ENCODE peak calls at places on chromosomes 13 and 19, in four cellular contexts. One of them, this sample, is unnamed.

GRCh38 chr13:95921485-95921884 is 131.7 kb downstream of the UGGT2 start:
- DNase-seq in testis: no peak
- DNase-seq in nephron progenitor cell: no peak
- DNase-seq in neural progenitor cell: no peak
- DNase-seq in this sample: no peak

GRCh38 chr13:43289458-43290255 is 266.3 kb downstream of the DNAJC15 start:
- DNase-seq in neural progenitor cell: no peak
- DNase-seq in nephron progenitor cell: no peak
- DNase-seq in testis: no peak
- DNase-seq in this sample: no peak

GRCh38 chr13:34349091-34349722 is 531.3 kb downstream of the RFC3 start:
- DNase-seq in nephron progenitor cell: no peak
- DNase-seq in testis: peak; percentile 67
- DNase-seq in neural progenitor cell: no peak
- DNase-seq in this sample: no peak

GRCh38 chr19:3774621-3775373 is 2.8 kb upstream of the RAX2 start:
- DNase-seq in testis: no peak
- DNase-seq in neural progenitor cell: peak; percentile 57
- DNase-seq in nephron progenitor cell: no peak
- DNase-seq in this sample: no peak

GRCh38 chr19:35000647-35001501 is 751 bp downstream of the GRAMD1A start:
- DNase-seq in nephron progenitor cell: peak; percentile 38
- DNase-seq in neural progenitor cell: peak; percentile 43
- DNase-seq in testis: no peak
- DNase-seq in this sample: no peak

GRCh38 chr13:79604752-79605151 is 123.8 kb downstream of the NDFIP2 start:
- DNase-seq in testis: no peak
- DNase-seq in neural progenitor cell: no peak
- DNase-seq in nephron progenitor cell: no peak
- DNase-seq in this sample: no peak

GRCh38 chr19:4676955-4677731 is 7.0 kb upstream of the MYDGF start:
- DNase-seq in neural progenitor cell: peak; percentile 84
- DNase-seq in testis: peak; percentile 60
- DNase-seq in nephron progenitor cell: peak; percentile 50
- DNase-seq in this sample: no peak

GRCh38 chr19:6778386-6778785 is 5.9 kb downstream of the VAV1 start:
- DNase-seq in neural progenitor cell: no peak
- DNase-seq in nephron progenitor cell: no peak
- DNase-seq in testis: no peak
- DNase-seq in this sample: no peak

GRCh38 chr19:4633140-4633967 is 6.0 kb upstream of the TNFAIP8L1 start:
- DNase-seq in nephron progenitor cell: peak; percentile 70
- DNase-seq in neural progenitor cell: peak; percentile 70
- DNase-seq in testis: peak; percentile 67
- DNase-seq in this sample: no peak

GRCh38 chr19:47239610-47240296 is 8.8 kb upstream of the BBC3 start:
- DNase-seq in nephron progenitor cell: peak; percentile 83
- DNase-seq in neural progenitor cell: peak; percentile 89
- DNase-seq in testis: peak; percentile 66
- DNase-seq in this sample: peak; percentile 62

DNA sequence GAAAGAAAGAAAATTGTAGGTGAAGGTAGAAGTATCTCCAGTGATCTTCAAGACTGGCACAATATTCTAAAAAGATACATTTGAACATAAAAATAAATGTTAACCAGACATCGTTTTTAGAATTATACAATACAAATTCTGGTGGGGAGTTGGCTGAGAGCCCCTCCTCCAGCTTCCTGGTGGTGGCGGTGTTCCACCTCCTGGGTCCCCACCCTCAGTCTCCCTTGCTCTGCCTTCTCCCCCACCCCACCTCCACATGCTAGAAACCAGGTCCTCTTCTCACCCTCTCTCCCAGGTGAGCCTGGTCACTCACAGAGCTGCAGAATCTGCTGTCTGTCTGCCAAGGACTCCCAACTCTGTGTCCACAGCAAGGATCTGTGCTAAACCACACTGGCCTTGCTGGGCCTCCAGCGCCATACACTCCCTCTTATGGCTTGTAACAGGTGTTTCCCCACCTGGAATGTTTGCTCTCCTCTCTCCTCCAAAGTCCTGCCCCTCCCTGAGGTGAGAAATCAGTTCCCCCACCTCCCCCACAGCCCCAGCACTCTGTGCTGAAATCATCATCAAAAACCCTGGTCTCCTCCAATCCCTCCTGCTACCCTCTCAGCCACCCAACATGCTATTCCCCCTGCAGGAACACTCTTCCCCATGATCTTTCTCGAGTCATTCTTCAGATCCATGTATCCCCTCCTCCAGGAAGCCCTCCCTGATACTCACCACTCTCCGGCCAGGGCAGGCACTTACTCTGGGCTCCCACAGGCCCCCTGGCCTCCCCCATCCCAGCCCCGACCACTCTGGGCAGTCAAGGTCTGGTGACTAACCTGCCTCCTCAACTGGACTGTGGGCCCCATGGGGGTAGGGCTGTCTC is 20.5 kb upstream of the CYP2S1 start:
- DNase-seq in testis: no peak
- DNase-seq in nephron progenitor cell: no peak
- DNase-seq in neural progenitor cell: no peak
- DNase-seq in this sample: no peak
- TF ChIP-seq CTCF in testis: no peak
- TF ChIP-seq CTCF in nephron progenitor cell: no peak
- TF ChIP-seq CTCF in neural progenitor cell: no peak
- TF ChIP-seq CTCF in this sample: no peak

GRCh38 chr13:30841161-30841560 is 64.9 kb upstream of the MEDAG start:
- DNase-seq in nephron progenitor cell: no peak
- DNase-seq in neural progenitor cell: no peak
- DNase-seq in testis: no peak
- DNase-seq in this sample: no peak
- TF ChIP-seq CTCF in nephron progenitor cell: no peak
- TF ChIP-seq CTCF in neural progenitor cell: no peak
- TF ChIP-seq CTCF in testis: no peak
- TF ChIP-seq CTCF in this sample: no peak

DNA sequence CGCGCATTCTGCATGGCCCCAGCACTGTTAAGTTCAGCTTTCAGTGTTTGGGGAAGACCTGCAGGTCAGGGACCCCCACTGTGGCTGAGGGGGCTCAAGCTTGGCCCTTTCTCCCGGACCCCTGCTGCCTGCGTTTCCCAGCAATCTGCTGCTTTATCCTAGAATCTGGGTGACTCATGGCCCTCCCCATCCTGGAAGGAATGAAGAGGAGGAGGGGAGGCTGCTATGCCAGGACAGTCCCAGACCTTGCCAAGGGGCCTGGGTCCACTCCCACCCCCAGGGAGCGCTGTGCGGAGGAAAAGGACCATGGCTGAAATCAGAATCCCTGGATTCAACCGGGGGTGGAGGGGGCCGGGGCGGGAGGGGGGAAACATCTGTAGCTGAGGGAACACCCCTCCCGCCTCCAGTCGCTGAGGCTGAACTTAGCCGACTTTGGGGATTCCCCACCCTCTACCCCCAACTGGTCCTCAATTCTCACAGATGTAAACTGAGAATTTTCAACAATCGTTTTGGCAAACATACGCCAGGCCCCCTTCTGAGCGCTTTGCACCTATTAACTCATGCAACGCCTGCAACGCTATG is 20.6 kb downstream of the ZNF114 start:
- DNase-seq in testis: no peak
- DNase-seq in neural progenitor cell: peak; percentile 80
- DNase-seq in nephron progenitor cell: peak; percentile 64
- DNase-seq in this sample: no peak
- TF ChIP-seq CTCF in testis: no peak
- TF ChIP-seq CTCF in neural progenitor cell: peak; percentile 53
- TF ChIP-seq CTCF in nephron progenitor cell: no peak
- TF ChIP-seq CTCF in this sample: no peak

GRCh38 chr19:32227561-32228165 is 117.7 kb upstream of the ZNF507 start:
- DNase-seq in neural progenitor cell: no peak
- DNase-seq in testis: no peak
- DNase-seq in nephron progenitor cell: no peak
- DNase-seq in this sample: no peak
- TF ChIP-seq CTCF in neural progenitor cell: no peak
- TF ChIP-seq CTCF in testis: no peak
- TF ChIP-seq CTCF in nephron progenitor cell: no peak
- TF ChIP-seq CTCF in this sample: no peak

DNA sequence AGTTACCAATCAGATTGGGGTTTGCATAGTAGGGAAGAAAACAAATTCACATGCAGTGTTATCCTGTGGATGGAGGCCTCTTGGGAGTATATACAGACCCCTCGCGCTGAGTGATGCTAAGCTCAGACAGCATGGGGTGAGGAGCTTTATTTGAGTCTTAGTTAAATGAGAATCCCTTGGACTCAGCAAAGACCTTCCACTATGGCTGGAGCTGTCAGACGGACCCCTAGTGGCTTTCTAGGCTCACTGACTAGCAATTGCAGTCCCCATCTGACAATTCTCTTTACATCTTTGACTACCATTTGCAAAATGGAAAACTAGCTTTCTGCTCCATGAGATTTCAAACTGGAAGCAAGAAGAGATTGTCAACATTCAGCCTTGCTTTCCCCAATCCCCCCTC is 90.4 kb downstream of the STOML3 start:
- DNase-seq in neural progenitor cell: peak; percentile 58
- DNase-seq in nephron progenitor cell: no peak
- DNase-seq in testis: no peak
- DNase-seq in this sample: no peak
- TF ChIP-seq CTCF in neural progenitor cell: peak; percentile 54
- TF ChIP-seq CTCF in nephron progenitor cell: peak; percentile 23
- TF ChIP-seq CTCF in testis: no peak
- TF ChIP-seq CTCF in this sample: no peak

GRCh38 chr13:21620858-21621257 is 16.9 kb upstream of the MICU2 start:
- DNase-seq in neural progenitor cell: no peak
- DNase-seq in testis: no peak
- DNase-seq in nephron progenitor cell: peak; percentile 16
- DNase-seq in this sample: no peak

GRCh38 chr13:21619633-21620220 is 15.8 kb upstream of the MICU2 start:
- DNase-seq in neural progenitor cell: no peak
- DNase-seq in testis: no peak
- DNase-seq in nephron progenitor cell: no peak
- DNase-seq in this sample: no peak

GRCh38 chr13:21625366-21625765 is 21.4 kb upstream of the MICU2 start:
- DNase-seq in nephron progenitor cell: no peak
- DNase-seq in testis: no peak
- DNase-seq in neural progenitor cell: no peak
- DNase-seq in this sample: no peak
- TF ChIP-seq CTCF in nephron progenitor cell: no peak
- TF ChIP-seq CTCF in testis: no peak
- TF ChIP-seq CTCF in neural progenitor cell: peak; percentile 53
- TF ChIP-seq CTCF in this sample: no peak

GRCh38 chr13:31234729-31235128 is 35.0 kb downstream of the B3GLCT start:
- DNase-seq in testis: no peak
- DNase-seq in nephron progenitor cell: no peak
- DNase-seq in neural progenitor cell: no peak
- DNase-seq in this sample: no peak
- TF ChIP-seq CTCF in testis: peak; percentile 40
- TF ChIP-seq CTCF in nephron progenitor cell: peak; percentile 27
- TF ChIP-seq CTCF in neural progenitor cell: peak; percentile 27
- TF ChIP-seq CTCF in this sample: peak; percentile 35

DNA sequence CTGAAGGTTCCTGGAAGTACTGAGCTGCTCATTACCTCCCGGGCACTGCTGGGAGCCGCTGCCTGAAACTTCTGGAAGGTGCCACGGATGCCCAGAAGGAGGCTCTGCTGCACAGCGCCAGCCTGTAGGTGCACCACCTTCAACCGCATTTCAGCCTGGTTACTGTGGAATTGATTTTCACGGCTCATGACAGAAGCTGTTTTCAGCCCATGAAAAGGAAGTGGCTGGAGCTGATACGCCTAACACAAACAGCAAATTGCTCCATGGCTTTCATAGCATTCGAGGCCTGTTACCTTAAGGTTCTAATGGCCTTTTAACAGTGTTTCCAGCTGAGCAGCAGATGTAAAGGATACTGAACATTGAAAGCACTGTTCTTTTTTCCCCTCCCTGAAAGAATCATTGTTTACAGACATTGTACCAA is 22.0 kb downstream of the GPC6 start:
- DNase-seq in nephron progenitor cell: peak; percentile 46
- DNase-seq in neural progenitor cell: peak; percentile 73
- DNase-seq in testis: no peak
- DNase-seq in this sample: no peak
- TF ChIP-seq CTCF in nephron progenitor cell: peak; percentile 32
- TF ChIP-seq CTCF in neural progenitor cell: peak; percentile 63
- TF ChIP-seq CTCF in testis: no peak
- TF ChIP-seq CTCF in this sample: no peak

DNA sequence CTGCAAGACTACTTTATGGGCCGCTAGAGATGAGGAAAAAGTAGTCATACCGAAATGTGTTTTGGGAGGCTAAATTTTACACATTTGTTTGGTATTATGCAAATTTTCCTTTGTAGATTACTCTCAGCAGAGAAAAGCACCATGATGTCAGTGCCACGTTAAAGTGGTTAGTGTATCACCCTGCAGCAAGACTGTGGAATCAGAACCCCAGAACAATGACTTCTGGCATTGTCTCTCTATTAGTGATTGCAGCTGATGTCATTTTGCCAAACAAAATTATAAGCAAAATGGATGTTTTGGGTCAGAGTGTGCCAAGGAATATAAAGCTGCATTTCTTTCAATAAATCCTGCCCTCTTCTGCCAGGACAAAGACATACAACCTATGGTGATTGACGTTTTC is 53.7 kb upstream of the TSHZ3 start:
- DNase-seq in nephron progenitor cell: no peak
- DNase-seq in neural progenitor cell: no peak
- DNase-seq in testis: no peak
- DNase-seq in this sample: no peak
- TF ChIP-seq CTCF in nephron progenitor cell: no peak
- TF ChIP-seq CTCF in neural progenitor cell: no peak
- TF ChIP-seq CTCF in testis: no peak
- TF ChIP-seq CTCF in this sample: no peak

This sample was measured in mesothelial cell of epicardium.